ENCODE peak calls at places on chromosomes 16 and 17, in six cellular contexts. M is right cardiac atrium; G is activated T-cell treated with anti-CD3 and anti-CD28 coated beads, Interleukin-2, amount 50 U/mL, for 72 hours; W is activated naive CD4-positive, alpha-beta T cell treated with anti-CD3 and anti-CD28 coated beads, Interleukin-2, amount 50 U/mL, for 72 hours; K is GM12878; H is stimulated activated naive B cell treated with anti-CD40 and anti-IgM and Interleukin-4, amounts not matched to agents 10 μg/mL and 1 μg/mL and 100 μg/mL, for 72 hours. Q is an unnamed sample.

GRCh38 chr16:18792836-18793433 is 2.8 kb upstream of the RPS15A start:
- ATAC-seq in G (no peak), W (no peak), K (no peak), M (no peak), H (no peak), Q (no peak)

GRCh38 chr17:29048440-29049360 is 5.8 kb downstream of the PIPOX start:
- ATAC-seq in W (peak; percentile 61), H (no peak), G (no peak), K (no peak), M (peak; percentile 36), Q (no peak)

GRCh38 chr16:10878644-10879498 is 1.9 kb downstream of the CIITA start:
- ATAC-seq in W (peak; percentile 20), K (peak; percentile 50), M (peak; percentile 74), H (peak; percentile 12), G (no peak), Q (peak; percentile 59)

GRCh38 chr16:56252835-56253234 is 61.5 kb downstream of the GNAO1 start:
- ATAC-seq in H (no peak), K (no peak), W (no peak), M (peak; percentile 94), G (no peak), Q (no peak)

GRCh38 chr17:72175263-72175662 is 54.4 kb downstream of the SOX9 start:
- ATAC-seq in W (no peak), K (no peak), M (no peak), G (no peak), H (no peak), Q (no peak)

GRCh38 chr17:55416000-55416399 is 5.6 kb downstream of the MMD start:
- ATAC-seq in K (no peak), W (no peak), H (no peak), M (peak; percentile 30), G (no peak), Q (no peak)

GRCh38 chr16:4207229-4207628 is 34.7 kb downstream of the SRL start:
- ATAC-seq in W (no peak), G (no peak), H (no peak), K (no peak), M (peak; percentile 22), Q (no peak)

GRCh38 chr16:24035127-24035842 is 199.5 kb downstream of the PRKCB start:
- ATAC-seq in K (peak; percentile 27), G (peak; percentile 70), M (peak; percentile 35), H (peak; percentile 75), W (no peak), Q (no peak)

GRCh38 chr17:48543854-48544355 is 1.0 kb downstream of the HOXB2 start:
- ATAC-seq in M (peak; percentile 36), W (peak; percentile 53), K (peak; percentile 63), H (peak; percentile 43), G (peak; percentile 63), Q (no peak)

GRCh38 chr16:53031323-53031942 is 21.3 kb downstream of the CHD9NB start:
- ATAC-seq in M (no peak), K (no peak), H (no peak), G (no peak), W (no peak), Q (peak; percentile 51)

GRCh38 chr16:15811778-15812750 is 44.8 kb downstream of the MYH11 start:
- ATAC-seq in H (no peak), K (no peak), M (peak; percentile 93), W (no peak), G (no peak), Q (peak; percentile 66)

Q was measured in gastroesophageal sphincter.